ENCODE peak calls at places on chromosome 10, in five cellular contexts. J is astrocyte of the spinal cord, O is AG04450, U is left kidney, N is ELF-1. S is an unnamed sample.
A peak's percentile ranks its signal among the peaks of the same experiment; 100 is the strongest.

GRCh38 chr10:22737587-22737986 is 23.2 kb upstream of the PIP4K2A start:
- DNase-seq in J (peak; percentile 88), O (no peak), U (no peak), N (peak; percentile 8), S (peak; percentile 86)

GRCh38 chr10:970311-971149 is 17.7 kb upstream of the GTPBP4 start:
- DNase-seq in J (no peak), O (no peak), U (peak; percentile 70), N (no peak), S (peak; percentile 69)

GRCh38 chr10:77301305-77301730 is 336.3 kb downstream of the KCNMA1 start:
- DNase-seq in J (peak; percentile 75), O (peak; percentile 24), U (no peak), N (no peak), S (peak; percentile 35)

GRCh38 chr10:103960103-103960502 is 6.8 kb upstream of the SLK start:
- DNase-seq in J (no peak), O (no peak), U (no peak), N (no peak), S (no peak)

GRCh38 chr10:96448021-96448457 is 65.7 kb downstream of the TLL2 start:
- DNase-seq in J (peak; percentile 27), O (no peak), U (no peak), N (peak; percentile 36), S (no peak)

GRCh38 chr10:16987129-16987670 is 142.4 kb downstream of the CUBN start:
- DNase-seq in J (peak; percentile 94), O (peak; percentile 36), U (peak; percentile 58), N (no peak), S (peak; percentile 86)

GRCh38 chr10:60172363-60172990 is 217.2 kb downstream of the ANK3 start:
- DNase-seq in J (no peak), O (no peak), U (no peak), N (no peak), S (no peak)

GRCh38 chr10:15182541-15183207 is 14.2 kb upstream of the NMT2 start:
- DNase-seq in J (no peak), O (no peak), U (no peak), N (no peak), S (peak; percentile 50)

GRCh38 chr10:72328045-72328828 is 26.5 kb downstream of the DNAJB12 start:
- DNase-seq in J (peak; percentile 68), O (no peak), U (peak; percentile 89), N (peak; percentile 87), S (peak; percentile 89)

GRCh38 chr10:70927221-70927943 is 39.0 kb upstream of the PCBD1 start:
- DNase-seq in J (no peak), O (no peak), U (peak; percentile 94), N (no peak), S (peak; percentile 20)

GRCh38 chr10:124125305-124126116 is 32.1 kb upstream of the CHST15 start:
- DNase-seq in J (no peak), O (no peak), U (peak; percentile 47), N (no peak), S (no peak)

GRCh38 chr10:95273393-95274312 is 17.1 kb downstream of the PDLIM1 start:
- DNase-seq in J (peak; percentile 80), O (peak; percentile 65), U (no peak), N (peak; percentile 60), S (peak; percentile 84)

GRCh38 chr10:72025400-72025799 is 61.2 kb downstream of the CHST3 start:
- DNase-seq in J (no peak), O (no peak), U (no peak), N (no peak), S (no peak)

GRCh38 chr10:78205457-78205856 is 171.8 kb downstream of the RPS24 start:
- DNase-seq in J (no peak), O (no peak), U (no peak), N (no peak), S (no peak)

GRCh38 chr10:4345842-4346241 is 480.2 kb upstream of the AKR1E2 start:
- DNase-seq in J (no peak), O (no peak), U (no peak), N (no peak), S (peak; percentile 17)

GRCh38 chr10:86599041-86599440 is 55.3 kb upstream of the OPN4 start:
- DNase-seq in J (no peak), O (no peak), U (no peak), N (no peak), S (no peak)

GRCh38 chr10:100969175-100970075 is at the start of gene SEMA4G:
- DNase-seq in J (peak; percentile 6), O (no peak), U (peak; percentile 78), N (peak; percentile 73), S (peak; percentile 73)

GRCh38 chr10:82722273-82722672 is 847.3 kb downstream of the NRG3 start:
- DNase-seq in J (no peak), O (no peak), U (no peak), N (no peak), S (no peak)

GRCh38 chr10:1180071-1180730 is 124.0 kb downstream of the WDR37 start:
- DNase-seq in J (no peak), O (no peak), U (no peak), N (no peak), S (no peak)

GRCh38 chr10:107653832-107654287 is 489.4 kb upstream of the SORCS1 start:
- DNase-seq in J (peak; percentile 24), O (no peak), U (peak; percentile 44), N (peak; percentile 23), S (peak; percentile 76)

GRCh38 chr10:127999291-127999690 is 92.4 kb downstream of the PTPRE start:
- DNase-seq in J (no peak), O (no peak), U (no peak), N (no peak), S (no peak)

GRCh38 chr10:110007171-110007700 is 548 bp upstream of the ADD3 start:
- DNase-seq in J (no peak), O (no peak), U (no peak), N (peak; percentile 86), S (peak; percentile 76)

GRCh38 chr10:43044444-43045245 is 32.2 kb upstream of the RET start:
- DNase-seq in J (peak; percentile 2), O (no peak), U (no peak), N (no peak), S (no peak)

GRCh38 chr10:89419548-89419947 is 5.2 kb downstream of the IFIT5 start:
- DNase-seq in J (peak; percentile 33), O (no peak), U (peak; percentile 25), N (no peak), S (no peak)

GRCh38 chr10:2933519-2933918 is 133.8 kb upstream of the PFKP start:
- DNase-seq in J (no peak), O (no peak), U (no peak), N (no peak), S (no peak)

GRCh38 chr10:78657622-78658165 is 411.1 kb upstream of the ZMIZ1 start:
- DNase-seq in J (peak; percentile 38), O (no peak), U (peak; percentile 88), N (peak; percentile 84), S (peak; percentile 16)

GRCh38 chr10:32367793-32368453 is 21.0 kb upstream of the EPC1 start:
- DNase-seq in J (peak; percentile 70), O (peak; percentile 38), U (peak; percentile 84), N (peak; percentile 40), S (peak; percentile 82)